ENCODE peak calls at places on chromosomes 11 and 22, in nine cellular contexts. H is CD8-positive, alpha-beta T cell; N is endothelial cell; W is astrocyte of the spinal cord; U is tibial nerve; Z is osteocyte; J is retinal pigment epithelial cell; B is hepatocyte; G is AG09309. D is an unnamed sample.

GRCh38 chr11:15707194-15707593 is 592.5 kb downstream of the INSC start:
- DNase-seq in W (no peak), J (no peak), B (no peak), H (no peak), G (no peak), U (no peak), Z (no peak), N (no peak), D (no peak)

GRCh38 chr11:123313261-123313660 is 116.8 kb upstream of the GRAMD1B start:
- DNase-seq in B (no peak), W (no peak), Z (peak), G (no peak), U (no peak), N (no peak), H (no peak), J (no peak), D (no peak)

GRCh38 chr22:29625090-29625825 is 21.8 kb downstream of the NF2 start:
- DNase-seq in H (no peak), G (peak), Z (no peak), W (peak), N (peak), U (peak), J (no peak), B (peak), D (peak)

GRCh38 chr11:109275931-109276330 is 146.1 kb upstream of the C11orf87 start:
- DNase-seq in H (no peak), W (no peak), Z (no peak), U (no peak), J (no peak), N (no peak), B (no peak), G (no peak), D (no peak)

GRCh38 chr11:124669193-124669592 is 4.3 kb downstream of the SIAE start:
- DNase-seq in N (peak), Z (no peak), U (no peak), W (peak), B (peak), H (peak), G (no peak), J (no peak), D (no peak)

GRCh38 chr11:63813563-63814382 is 517 bp downstream of the SPINDOC start:
- DNase-seq in U (peak), W (peak), N (peak), H (peak), G (no peak), Z (peak), J (no peak), B (peak), D (peak)

GRCh38 chr11:105553015-105553414 is 56.9 kb upstream of the GRIA4 start:
- DNase-seq in W (no peak), B (peak), N (no peak), H (no peak), G (no peak), J (no peak), U (no peak), Z (no peak), D (no peak)

GRCh38 chr22:47929646-47930185 is 1167.3 kb downstream of the TBC1D22A start:
- DNase-seq in B (no peak), W (no peak), U (no peak), Z (peak), J (no peak), H (no peak), N (no peak), G (no peak), D (no peak)

GRCh38 chr11:9047986-9048522 is 43.3 kb downstream of the SCUBE2 start:
- DNase-seq in J (no peak), G (no peak), Z (no peak), U (no peak), B (peak), N (no peak), W (no peak), H (no peak), D (no peak)

GRCh38 chr22:19120829-19121630 is 1.2 kb downstream of the DGCR2 start:
- DNase-seq in B (peak), U (no peak), N (no peak), Z (no peak), W (peak), H (peak), J (no peak), G (no peak), D (no peak)

GRCh38 chr11:37929100-37929649 is 1331.1 kb upstream of the RAG2 start:
- DNase-seq in B (no peak), G (no peak), W (no peak), H (no peak), U (no peak), J (no peak), N (no peak), Z (no peak), D (no peak)

GRCh38 chr11:90204832-90205646 is 17.8 kb downstream of the CHORDC1 start:
- DNase-seq in G (peak), J (no peak), W (peak), U (no peak), H (no peak), B (peak), N (no peak), Z (no peak), D (no peak)

GRCh38 chr11:28259177-28259843 is 151.1 kb downstream of the METTL15 start:
- DNase-seq in G (no peak), W (no peak), U (no peak), J (no peak), B (no peak), N (no peak), Z (no peak), H (no peak), D (no peak)

GRCh38 chr11:104094576-104094975 is 58.1 kb downstream of the DDI1 start:
- DNase-seq in J (no peak), U (no peak), Z (no peak), G (no peak), H (no peak), N (no peak), B (no peak), W (no peak), D (no peak)

GRCh38 chr22:38567531-38568245 is 2.3 kb downstream of the DMC1 start:
- DNase-seq in J (no peak), Z (no peak), W (no peak), H (no peak), G (no peak), B (no peak), N (no peak), U (no peak), D (no peak)

GRCh38 chr22:45552017-45552411 is 49.3 kb downstream of the FBLN1 start:
- DNase-seq in N (no peak), H (no peak), Z (no peak), G (no peak), B (no peak), J (no peak), W (no peak), U (no peak), D (no peak)

GRCh38 chr22:35299217-35299716 is 427 bp upstream of the TOM1 start:
- DNase-seq in U (no peak), W (peak), Z (no peak), J (no peak), G (no peak), N (no peak), H (no peak), B (peak), D (no peak)

GRCh38 chr11:26901162-26901561 is 92.8 kb upstream of the FIBIN start:
- DNase-seq in J (peak), G (no peak), W (peak), H (no peak), B (no peak), N (no peak), U (no peak), Z (no peak), D (no peak)

GRCh38 chr11:105838668-105839403 is 183.2 kb downstream of the MSANTD4 start:
- DNase-seq in N (no peak), J (no peak), Z (no peak), U (no peak), B (no peak), H (no peak), G (no peak), W (peak), D (no peak)

GRCh38 chr11:2881974-2882362 is 3.6 kb downstream of the CDKN1C start:
- DNase-seq in B (peak), U (no peak), W (no peak), Z (no peak), N (no peak), H (no peak), J (no peak), G (no peak), D (no peak)

GRCh38 chr11:47917643-47918369 is 62.6 kb upstream of the PTPRJ start:
- DNase-seq in B (peak), Z (no peak), J (peak), W (peak), U (peak), H (no peak), N (no peak), G (no peak), D (peak)

GRCh38 chr11:125102544-125102943 is 8.9 kb downstream of the TMEM218 start:
- DNase-seq in H (no peak), U (no peak), G (no peak), N (no peak), W (no peak), B (no peak), J (no peak), Z (no peak), D (no peak)

GRCh38 chr11:78045851-78046485 is 17.7 kb upstream of the THRSP start:
- DNase-seq in U (peak), N (peak), J (no peak), W (peak), G (no peak), B (peak), Z (peak), H (peak), D (peak)

GRCh38 chr11:75158241-75158640 is 7.3 kb downstream of the SLCO2B1 start:
- DNase-seq in N (no peak), U (no peak), J (no peak), H (no peak), Z (no peak), B (no peak), W (no peak), G (no peak), D (no peak)

GRCh38 chr11:121412000-121412587 is 40.0 kb upstream of the SORL1 start:
- DNase-seq in W (no peak), Z (no peak), U (no peak), H (no peak), B (no peak), J (no peak), G (no peak), N (no peak), D (no peak)

GRCh38 chr11:126989942-126990715 is 10.4 kb downstream of the KIRREL3 start:
- DNase-seq in J (no peak), H (peak), B (peak), W (peak), G (peak), Z (peak), N (peak), U (peak), D (peak)

GRCh38 chr11:3972431-3972830 is 117.0 kb downstream of the STIM1 start:
- DNase-seq in J (no peak), B (no peak), U (no peak), G (no peak), Z (no peak), W (no peak), H (no peak), N (no peak), D (no peak)

GRCh38 chr11:8258771-8259170 is 4.9 kb downstream of the LMO1 start:
- DNase-seq in N (no peak), B (no peak), Z (no peak), W (peak), J (peak), G (peak), H (no peak), U (no peak), D (no peak)

GRCh38 chr22:24466831-24467249 is 28.3 kb upstream of the UPB1 start:
- DNase-seq in U (no peak), H (no peak), B (no peak), J (peak), G (peak), W (peak), Z (peak), N (no peak), D (no peak)

GRCh38 chr11:819943-820649 is 1.4 kb downstream of the PNPLA2 start:
- DNase-seq in Z (no peak), J (no peak), W (peak), B (peak), N (peak), H (peak), U (peak), G (no peak), D (peak)

GRCh38 chr22:27405672-27406388 is 395.7 kb downstream of the MN1 start:
- DNase-seq in G (no peak), W (peak), J (no peak), B (peak), U (peak), H (no peak), N (peak), Z (peak), D (peak)

GRCh38 chr22:24553597-24554315 is 1.2 kb downstream of the GUCD1 start:
- DNase-seq in U (no peak), N (no peak), B (peak), G (no peak), J (no peak), W (peak), H (no peak), Z (no peak), D (peak)

GRCh38 chr11:18650859-18651557 is 16.9 kb upstream of the SPTY2D1 start:
- DNase-seq in B (peak), U (no peak), W (peak), J (no peak), H (no peak), N (peak), Z (no peak), G (no peak), D (no peak)

GRCh38 chr11:108788565-108789199 is 123.8 kb downstream of the DDX10 start:
- DNase-seq in U (no peak), W (peak), J (no peak), Z (no peak), B (peak), H (no peak), N (peak), G (peak), D (no peak)

DNA sequence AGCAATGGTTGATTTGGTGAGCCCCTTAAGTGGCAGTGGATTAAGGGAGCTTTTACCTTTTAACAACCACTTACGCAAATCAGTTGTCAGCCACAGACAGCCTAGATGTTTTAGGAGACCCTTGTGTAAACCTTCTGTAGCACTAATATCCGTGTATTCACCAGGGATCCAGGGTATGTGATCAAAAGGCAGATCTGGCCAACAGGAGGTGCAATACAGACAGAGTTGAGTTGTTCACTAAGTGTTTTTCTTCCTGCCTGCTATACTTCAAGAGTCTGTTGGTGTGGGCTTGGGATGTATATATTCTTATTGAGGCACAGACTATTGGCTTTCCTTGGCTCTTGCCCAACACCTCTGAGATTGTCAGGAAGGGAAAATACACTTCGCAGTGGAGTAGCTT is 175.1 kb downstream of the FAT3 start:
- DNase-seq in N (no peak), W (no peak), G (no peak), Z (no peak), U (no peak), J (no peak), H (no peak), B (no peak), D (no peak)
- TF ChIP-seq CTCF in N (no peak), W (no peak), G (no peak), Z (peak), U (no peak), J (peak), H (no peak), B (peak), D (no peak)

GRCh38 chr11:11167806-11168205 is 185.2 kb downstream of the CSNK2A3 start:
- DNase-seq in J (no peak), B (no peak), U (no peak), Z (no peak), G (no peak), N (no peak), H (no peak), W (no peak), D (no peak)

GRCh38 chr11:11163669-11164377 is 189.2 kb downstream of the CSNK2A3 start:
- DNase-seq in B (no peak), N (no peak), G (no peak), W (no peak), H (no peak), J (no peak), U (no peak), Z (no peak), D (no peak)

GRCh38 chr11:11163256-11163655 is 189.8 kb downstream of the CSNK2A3 start:
- DNase-seq in B (no peak), G (no peak), U (no peak), J (no peak), Z (no peak), H (no peak), W (no peak), N (no peak), D (no peak)
- TF ChIP-seq CTCF in B (peak), G (no peak), U (peak), J (peak), Z (no peak), H (no peak), W (peak), N (peak), D (peak)

GRCh38 chr22:23079240-23079768 is 9.0 kb downstream of the GNAZ start:
- DNase-seq in G (no peak), U (no peak), H (no peak), J (no peak), Z (no peak), N (no peak), B (peak), W (no peak), D (no peak)
- TF ChIP-seq CTCF in G (no peak), U (no peak), H (no peak), J (no peak), Z (no peak), N (no peak), B (no peak), W (no peak), D (no peak)

DNA sequence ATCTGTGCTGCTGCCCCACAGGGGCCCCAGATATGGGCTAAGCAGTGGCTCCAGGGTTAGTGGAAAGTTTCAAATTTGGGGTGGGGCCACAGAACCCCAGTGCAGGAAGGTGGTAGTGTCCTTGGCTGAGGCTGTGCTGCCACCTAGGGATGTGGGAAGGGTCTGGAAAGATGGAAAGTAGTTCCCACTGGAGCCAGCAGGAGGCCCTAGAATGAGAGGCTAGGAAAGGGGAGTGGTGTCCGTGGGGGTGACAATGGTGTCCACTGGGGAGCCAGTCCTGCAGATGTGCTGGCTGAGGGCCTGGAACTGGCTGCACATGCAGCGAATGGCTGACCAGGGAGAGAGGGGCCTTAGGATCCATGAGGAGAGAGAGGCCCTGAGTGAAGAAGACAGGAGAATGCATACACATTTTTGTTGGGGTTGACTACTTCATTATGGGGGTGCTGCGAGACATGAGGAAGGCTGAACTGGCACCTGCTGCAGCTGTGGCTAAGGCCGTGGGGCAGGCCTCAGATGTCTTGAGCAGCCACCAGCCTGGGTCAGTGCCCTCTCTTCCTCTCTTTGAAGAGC is 21.1 kb downstream of the RFPL3 start:
- DNase-seq in W (peak), H (no peak), J (no peak), U (no peak), Z (no peak), N (peak), G (no peak), B (peak), D (no peak)
- TF ChIP-seq CTCF in W (peak), H (no peak), J (peak), U (peak), Z (peak), N (peak), G (peak), B (peak), D (no peak)